ENCODE peak calls at places on chromosomes 7 and 10, in four cellular contexts. Z, L, M and U are unnamed samples.

GRCh38 chr10:102645741-102646609 is 1.7 kb downstream of the TRIM8 start:
- DNase-seq in Z (peak; percentile 92), L (peak; percentile 66), M (peak; percentile 96), U (peak; percentile 69)

GRCh38 chr10:91010952-91011351 is 90.1 kb upstream of the ANKRD1 start:
- DNase-seq in Z (no peak), L (no peak), M (no peak), U (no peak)

GRCh38 chr10:112804036-112804435 is 146.0 kb upstream of the TCF7L2 start:
- DNase-seq in Z (no peak), L (no peak), M (no peak), U (no peak)

GRCh38 chr10:100713859-100714565 is 31.4 kb upstream of the PAX2 start:
- DNase-seq in Z (no peak), L (no peak), M (no peak), U (no peak)

GRCh38 chr7:155795951-155796350 is 16.3 kb downstream of the SHH start:
- DNase-seq in Z (no peak), L (no peak), M (no peak), U (no peak)

GRCh38 chr10:47261121-47261520 is 38.9 kb upstream of the GDF10 start:
- DNase-seq in Z (no peak), L (no peak), M (no peak), U (no peak)

GRCh38 chr7:75945297-75946168 is 30.6 kb downstream of the POR start:
- DNase-seq in Z (peak; percentile 89), L (no peak), M (peak; percentile 37), U (no peak)

GRCh38 chr7:8442814-8443304 is 9.4 kb downstream of the NXPH1 start:
- DNase-seq in Z (peak; percentile 51), L (no peak), M (peak; percentile 56), U (no peak)

GRCh38 chr7:94277236-94277635 is 117.5 kb upstream of the COL1A2 start:
- DNase-seq in Z (no peak), L (no peak), M (no peak), U (no peak)

GRCh38 chr10:97025613-97026242 is 160.0 kb downstream of the SLIT1 start:
- DNase-seq in Z (peak; percentile 53), L (no peak), M (peak; percentile 70), U (no peak)

GRCh38 chr7:103993551-103993950 is 4.1 kb upstream of the RELN start:
- DNase-seq in Z (no peak), L (no peak), M (no peak), U (no peak)

GRCh38 chr7:34845666-34846361 is 187.8 kb downstream of the NPSR1 start:
- DNase-seq in Z (no peak), L (no peak), M (no peak), U (no peak)

GRCh38 chr10:29204119-29204518 is 84.8 kb upstream of the LYZL1 start:
- DNase-seq in Z (no peak), L (no peak), M (no peak), U (no peak)

GRCh38 chr10:107727762-107728317 is 563.3 kb upstream of the SORCS1 start:
- DNase-seq in Z (no peak), L (no peak), M (no peak), U (no peak)

GRCh38 chr7:27762062-27762461 is 22.1 kb downstream of the TAX1BP1 start:
- DNase-seq in Z (no peak), L (no peak), M (no peak), U (no peak)

GRCh38 chr7:155850001-155850436 is 37.8 kb upstream of the SHH start:
- DNase-seq in Z (no peak), L (no peak), M (no peak), U (no peak)

GRCh38 chr10:11303671-11304170 is 286.0 kb downstream of the CELF2 start:
- DNase-seq in Z (no peak), L (no peak), M (no peak), U (no peak)

GRCh38 chr7:40447345-40447744 is 312.5 kb downstream of the SUGCT start:
- DNase-seq in Z (no peak), L (no peak), M (no peak), U (no peak)

GRCh38 chr10:106555599-106555998 is 608.9 kb downstream of the SORCS1 start:
- DNase-seq in Z (no peak), L (no peak), M (no peak), U (no peak)

GRCh38 chr10:62582804-62583208 is 208.6 kb downstream of the ZNF365 start:
- DNase-seq in Z (peak; percentile 28), L (peak; percentile 99), M (peak; percentile 86), U (no peak)

GRCh38 chr10:133109736-133110532 is 22.2 kb downstream of the ADGRA1 start:
- DNase-seq in Z (peak; percentile 10), L (no peak), M (peak; percentile 90), U (no peak)

GRCh38 chr10:91521444-91521843 is 111.3 kb downstream of the HECTD2 start:
- DNase-seq in Z (no peak), L (no peak), M (no peak), U (no peak)

GRCh38 chr7:55786901-55787300 is 75.7 kb downstream of the SEPTIN14 start:
- DNase-seq in Z (no peak), L (no peak), M (no peak), U (no peak)

GRCh38 chr10:49465717-49466116 is 69.8 kb upstream of the DRGX start:
- DNase-seq in Z (no peak), L (no peak), M (no peak), U (no peak)

GRCh38 chr10:129912161-129912917 is 51.7 kb downstream of the EBF3 start:
- DNase-seq in Z (no peak), L (no peak), M (no peak), U (no peak)

GRCh38 chr10:123858039-123858740 is 33.4 kb downstream of the CPXM2 start:
- DNase-seq in Z (no peak), L (peak; percentile 65), M (no peak), U (no peak)

GRCh38 chr10:78438094-78438906 is 404.6 kb downstream of the RPS24 start:
- DNase-seq in Z (peak; percentile 43), L (no peak), M (no peak), U (no peak)

DNA sequence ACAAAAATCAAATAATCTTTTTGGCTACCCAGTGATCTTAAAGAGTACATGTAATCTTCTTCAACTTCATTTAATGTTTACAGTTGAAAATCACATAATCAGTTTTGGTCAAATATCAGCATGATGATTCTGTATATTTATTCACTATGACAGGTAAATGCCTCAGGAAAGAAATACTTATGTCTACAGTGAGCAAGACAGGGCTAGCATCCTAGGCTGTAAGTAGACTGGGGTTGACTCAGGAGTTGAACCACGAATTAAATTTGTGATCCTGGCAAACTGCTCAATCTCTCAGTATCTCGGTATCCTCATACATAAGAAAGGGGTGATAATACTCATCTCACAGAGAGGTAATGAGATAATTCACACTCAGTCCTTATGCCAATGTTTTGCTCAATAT is 71.8 kb downstream of the SEMA3D start:
- DNase-seq in Z (no peak), L (no peak), M (no peak), U (no peak)
- H3K4me3 ChIP-seq in Z (no peak overlapping the region), L (no peak overlapping the region), M (no peak overlapping the region), U (no peak overlapping the region)

DNA sequence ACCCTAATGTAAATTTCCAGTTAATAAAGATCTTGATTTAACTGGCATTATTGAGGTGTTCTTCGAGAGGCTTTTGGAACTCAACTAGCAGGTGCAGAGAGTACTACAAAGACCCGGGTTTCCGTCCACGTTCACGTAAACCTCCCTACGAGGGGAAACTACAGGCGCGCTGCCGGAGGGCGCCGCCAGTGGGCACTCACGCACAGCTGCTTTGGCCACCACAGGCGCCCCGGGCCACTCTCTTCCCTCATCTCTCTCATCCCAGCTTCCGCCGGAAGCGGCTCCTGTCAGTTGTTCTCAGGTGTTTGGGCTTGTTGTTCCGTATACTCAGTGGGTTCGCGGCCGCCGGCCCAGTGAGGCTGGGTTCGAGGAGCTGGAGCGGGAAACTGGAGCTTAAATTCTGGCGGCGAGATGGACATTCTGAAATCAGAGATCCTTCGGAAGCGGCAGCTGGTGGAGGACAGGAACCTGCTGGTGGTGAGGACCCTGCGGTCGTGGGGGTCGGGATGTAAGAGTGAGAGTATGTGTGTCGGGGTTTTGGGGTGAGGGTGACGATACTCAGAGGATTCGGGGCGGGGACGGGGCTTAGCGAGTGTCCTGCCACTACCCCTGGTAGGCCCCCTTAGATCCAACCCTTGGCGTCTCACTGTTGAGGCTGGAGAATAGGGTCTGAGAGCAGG is at the start of gene PRPF18:
- DNase-seq in Z (peak; percentile 94), L (peak; percentile 38), M (peak; percentile 96), U (peak; percentile 57)
- TF ChIP-seq CTCF in Z (peak; percentile 99), L (peak; percentile 99), M (peak; percentile 97), U (peak; percentile 95)

DNA sequence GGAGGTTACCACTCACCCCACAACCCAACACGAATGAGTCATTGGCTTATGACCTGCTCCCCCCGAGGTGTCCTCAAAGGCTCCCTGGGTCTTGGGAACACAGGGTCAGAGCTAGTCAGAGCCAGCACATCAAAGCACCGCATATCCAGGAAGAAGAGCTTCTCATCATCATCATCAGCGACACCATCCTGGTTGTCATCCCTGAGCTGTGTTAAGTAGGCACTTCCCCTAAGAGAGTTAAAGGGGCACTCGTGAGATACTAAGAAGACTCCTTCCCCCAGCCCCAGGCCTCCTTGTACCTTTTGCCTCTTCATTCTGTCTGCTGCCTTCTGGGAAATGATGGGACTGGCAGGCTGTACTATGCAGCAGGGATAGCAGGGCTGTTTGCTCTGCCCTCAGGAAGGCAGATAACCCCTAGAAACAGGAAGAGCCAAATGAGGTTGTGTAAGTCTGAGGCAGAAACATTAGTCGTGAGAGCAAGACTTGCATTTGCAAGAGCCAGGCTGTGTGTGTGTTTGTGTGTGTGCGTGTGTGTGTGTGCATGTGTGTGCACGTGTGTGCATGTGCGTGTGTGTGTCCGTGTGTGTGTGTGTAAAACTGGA is 11.1 kb upstream of the CPA1 start:
- DNase-seq in Z (no peak), L (no peak), M (no peak), U (no peak)
- H3K4me3 ChIP-seq in Z (no peak overlapping the region), L (no peak overlapping the region), M (peak overlapping the region; percentile 34), U (no peak overlapping the region)

GRCh38 chr7:73810991-73811360 is 19.8 kb upstream of the CLDN4 start:
- DNase-seq in Z (no peak), L (no peak), M (no peak), U (no peak)
- TF ChIP-seq CTCF in Z (no peak), L (no peak), M (no peak), U (no peak)